ENCODE peak calls at places on chromosome 6, in eight cellular contexts. One of them, this sample, is unnamed.
A peak's percentile ranks its signal among the peaks of the same experiment; 100 is the strongest.

GRCh38 chr6:169289671-169290408 is 36.2 kb upstream of the THBS2 start:
- DNase-seq in cardiac muscle cell: peak; percentile 97
- DNase-seq in fibroblast of lung: peak; percentile 41
- DNase-seq in IMR-90: peak; percentile 51
- DNase-seq in SK-N-SH: no peak
- DNase-seq in body of pancreas: peak; percentile 19
- DNase-seq in A549: no peak
- DNase-seq in uterus: peak; percentile 72
- DNase-seq in this sample: peak; percentile 43

GRCh38 chr6:20532881-20533280 is 1.4 kb upstream of the CDKAL1 start:
- DNase-seq in cardiac muscle cell: no peak
- DNase-seq in fibroblast of lung: no peak
- DNase-seq in IMR-90: no peak
- DNase-seq in SK-N-SH: no peak
- DNase-seq in body of pancreas: no peak
- DNase-seq in A549: no peak
- DNase-seq in uterus: no peak
- DNase-seq in this sample: no peak

GRCh38 chr6:156260792-156261191 is 516.4 kb upstream of the ARID1B start:
- DNase-seq in cardiac muscle cell: no peak
- DNase-seq in fibroblast of lung: no peak
- DNase-seq in IMR-90: no peak
- DNase-seq in SK-N-SH: no peak
- DNase-seq in body of pancreas: no peak
- DNase-seq in A549: no peak
- DNase-seq in uterus: no peak
- DNase-seq in this sample: no peak

GRCh38 chr6:43943099-43943766 is 173.2 kb downstream of the VEGFA start:
- DNase-seq in cardiac muscle cell: no peak
- DNase-seq in fibroblast of lung: no peak
- DNase-seq in IMR-90: no peak
- DNase-seq in SK-N-SH: no peak
- DNase-seq in body of pancreas: no peak
- DNase-seq in A549: no peak
- DNase-seq in uterus: no peak
- DNase-seq in this sample: no peak

GRCh38 chr6:39059496-39060310 is 11.1 kb downstream of the GLP1R start:
- DNase-seq in cardiac muscle cell: no peak
- DNase-seq in fibroblast of lung: no peak
- DNase-seq in IMR-90: no peak
- DNase-seq in SK-N-SH: peak; percentile 86
- DNase-seq in body of pancreas: no peak
- DNase-seq in A549: no peak
- DNase-seq in uterus: no peak
- DNase-seq in this sample: no peak

GRCh38 chr6:89640804-89641203 is 2.3 kb upstream of the LYRM2 start:
- DNase-seq in cardiac muscle cell: no peak
- DNase-seq in fibroblast of lung: no peak
- DNase-seq in IMR-90: peak; percentile 78
- DNase-seq in SK-N-SH: no peak
- DNase-seq in body of pancreas: no peak
- DNase-seq in A549: no peak
- DNase-seq in uterus: no peak
- DNase-seq in this sample: no peak

GRCh38 chr6:33777716-33778474 is 11.0 kb downstream of the LEMD2 start:
- DNase-seq in cardiac muscle cell: no peak
- DNase-seq in fibroblast of lung: no peak
- DNase-seq in IMR-90: no peak
- DNase-seq in SK-N-SH: no peak
- DNase-seq in body of pancreas: no peak
- DNase-seq in A549: no peak
- DNase-seq in uterus: no peak
- DNase-seq in this sample: no peak

GRCh38 chr6:87333591-87334181 is 4.6 kb upstream of the GJB7 start:
- DNase-seq in cardiac muscle cell: peak; percentile 60
- DNase-seq in fibroblast of lung: peak; percentile 13
- DNase-seq in IMR-90: peak; percentile 54
- DNase-seq in SK-N-SH: no peak
- DNase-seq in body of pancreas: no peak
- DNase-seq in A549: no peak
- DNase-seq in uterus: no peak
- DNase-seq in this sample: no peak

GRCh38 chr6:33207569-33208088 is 671 bp upstream of the RING1 start:
- DNase-seq in cardiac muscle cell: peak; percentile 63
- DNase-seq in fibroblast of lung: peak; percentile 57
- DNase-seq in IMR-90: peak; percentile 43
- DNase-seq in SK-N-SH: peak; percentile 81
- DNase-seq in body of pancreas: peak; percentile 57
- DNase-seq in A549: no peak
- DNase-seq in uterus: peak; percentile 60
- DNase-seq in this sample: peak; percentile 54

GRCh38 chr6:40845588-40845987 is 193.4 kb downstream of the UNC5CL start:
- DNase-seq in cardiac muscle cell: peak; percentile 58
- DNase-seq in fibroblast of lung: peak; percentile 42
- DNase-seq in IMR-90: peak; percentile 37
- DNase-seq in SK-N-SH: no peak
- DNase-seq in body of pancreas: peak; percentile 62
- DNase-seq in A549: peak; percentile 15
- DNase-seq in uterus: peak; percentile 15
- DNase-seq in this sample: no peak

GRCh38 chr6:143998686-143999085 is 9.4 kb downstream of the PLAGL1 start:
- DNase-seq in cardiac muscle cell: no peak
- DNase-seq in fibroblast of lung: no peak
- DNase-seq in IMR-90: no peak
- DNase-seq in SK-N-SH: no peak
- DNase-seq in body of pancreas: no peak
- DNase-seq in A549: no peak
- DNase-seq in uterus: no peak
- DNase-seq in this sample: no peak

GRCh38 chr6:151179321-151179720 is 60.4 kb upstream of the AKAP12 start:
- DNase-seq in cardiac muscle cell: peak; percentile 68
- DNase-seq in fibroblast of lung: peak; percentile 75
- DNase-seq in IMR-90: peak; percentile 80
- DNase-seq in SK-N-SH: no peak
- DNase-seq in body of pancreas: no peak
- DNase-seq in A549: no peak
- DNase-seq in uterus: no peak
- DNase-seq in this sample: no peak

GRCh38 chr6:39642300-39642699 is 82.9 kb downstream of the KIF6 start:
- DNase-seq in cardiac muscle cell: no peak
- DNase-seq in fibroblast of lung: no peak
- DNase-seq in IMR-90: no peak
- DNase-seq in SK-N-SH: no peak
- DNase-seq in body of pancreas: no peak
- DNase-seq in A549: no peak
- DNase-seq in uterus: no peak
- DNase-seq in this sample: no peak

GRCh38 chr6:10759312-10759839 is 11.8 kb downstream of the TMEM14B start:
- DNase-seq in cardiac muscle cell: peak; percentile 89
- DNase-seq in fibroblast of lung: peak; percentile 77
- DNase-seq in IMR-90: peak; percentile 96
- DNase-seq in SK-N-SH: peak; percentile 30
- DNase-seq in body of pancreas: no peak
- DNase-seq in A549: peak; percentile 60
- DNase-seq in uterus: no peak
- DNase-seq in this sample: no peak

GRCh38 chr6:71126506-71126905 is 162.1 kb upstream of the OGFRL1 start:
- DNase-seq in cardiac muscle cell: no peak
- DNase-seq in fibroblast of lung: no peak
- DNase-seq in IMR-90: no peak
- DNase-seq in SK-N-SH: no peak
- DNase-seq in body of pancreas: no peak
- DNase-seq in A549: no peak
- DNase-seq in uterus: no peak
- DNase-seq in this sample: no peak

GRCh38 chr6:15234068-15234758 is 11.7 kb upstream of the JARID2 start:
- DNase-seq in cardiac muscle cell: no peak
- DNase-seq in fibroblast of lung: no peak
- DNase-seq in IMR-90: no peak
- DNase-seq in SK-N-SH: no peak
- DNase-seq in body of pancreas: no peak
- DNase-seq in A549: no peak
- DNase-seq in uterus: no peak
- DNase-seq in this sample: no peak

GRCh38 chr6:10248378-10248843 is 166.5 kb downstream of the TFAP2A start:
- DNase-seq in cardiac muscle cell: no peak
- DNase-seq in fibroblast of lung: no peak
- DNase-seq in IMR-90: peak; percentile 2
- DNase-seq in SK-N-SH: no peak
- DNase-seq in body of pancreas: no peak
- DNase-seq in A549: no peak
- DNase-seq in uterus: no peak
- DNase-seq in this sample: no peak

GRCh38 chr6:99619409-99619762 is 12.8 kb downstream of the PRDM13 start:
- DNase-seq in cardiac muscle cell: no peak
- DNase-seq in fibroblast of lung: no peak
- DNase-seq in IMR-90: no peak
- DNase-seq in SK-N-SH: no peak
- DNase-seq in body of pancreas: no peak
- DNase-seq in A549: no peak
- DNase-seq in uterus: no peak
- DNase-seq in this sample: no peak
- H3K4me3 ChIP-seq in cardiac muscle cell: peak overlapping the region; percentile 6
- H3K4me3 ChIP-seq in fibroblast of lung: no peak overlapping the region
- H3K4me3 ChIP-seq in IMR-90: no peak overlapping the region
- H3K4me3 ChIP-seq in SK-N-SH: no peak overlapping the region
- H3K4me3 ChIP-seq in body of pancreas: no peak overlapping the region
- H3K4me3 ChIP-seq in A549: no peak overlapping the region
- H3K4me3 ChIP-seq in uterus: no peak overlapping the region
- H3K4me3 ChIP-seq in this sample: no peak overlapping the region

GRCh38 chr6:36111526-36111925 is 18.8 kb upstream of the MAPK13 start:
- DNase-seq in cardiac muscle cell: no peak
- DNase-seq in fibroblast of lung: no peak
- DNase-seq in IMR-90: no peak
- DNase-seq in SK-N-SH: no peak
- DNase-seq in body of pancreas: no peak
- DNase-seq in A549: no peak
- DNase-seq in uterus: no peak
- DNase-seq in this sample: no peak

GRCh38 chr6:36110863-36111262 is 19.4 kb upstream of the MAPK13 start:
- DNase-seq in cardiac muscle cell: no peak
- DNase-seq in fibroblast of lung: no peak
- DNase-seq in IMR-90: no peak
- DNase-seq in SK-N-SH: peak; percentile 44
- DNase-seq in body of pancreas: no peak
- DNase-seq in A549: no peak
- DNase-seq in uterus: no peak
- DNase-seq in this sample: no peak

GRCh38 chr6:36113701-36114100 is 16.6 kb upstream of the MAPK13 start:
- DNase-seq in cardiac muscle cell: no peak
- DNase-seq in fibroblast of lung: no peak
- DNase-seq in IMR-90: no peak
- DNase-seq in SK-N-SH: no peak
- DNase-seq in body of pancreas: no peak
- DNase-seq in A549: no peak
- DNase-seq in uterus: no peak
- DNase-seq in this sample: no peak

GRCh38 chr6:36114798-36115408 is 15.4 kb upstream of the MAPK13 start:
- DNase-seq in cardiac muscle cell: no peak
- DNase-seq in fibroblast of lung: no peak
- DNase-seq in IMR-90: no peak
- DNase-seq in SK-N-SH: no peak
- DNase-seq in body of pancreas: no peak
- DNase-seq in A549: no peak
- DNase-seq in uterus: no peak
- DNase-seq in this sample: no peak

DNA sequence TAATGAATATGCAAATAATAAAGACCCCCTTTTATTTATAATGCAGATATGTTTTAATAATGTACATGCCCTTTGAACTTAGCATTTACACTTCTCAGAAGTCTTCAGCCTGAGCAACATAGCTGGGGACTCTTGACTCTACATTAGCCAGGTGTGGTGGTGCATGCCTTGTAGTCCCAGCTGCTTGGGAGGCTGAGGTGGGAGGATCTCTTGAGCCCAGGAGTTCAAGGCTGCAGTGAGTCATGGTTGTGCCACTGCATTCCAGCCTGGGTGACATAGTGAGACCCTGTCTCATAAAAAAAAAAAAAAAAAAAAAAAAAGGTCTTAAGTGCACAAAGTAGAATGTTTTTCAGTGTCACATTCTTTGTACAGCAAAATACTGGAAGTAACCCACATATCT is 17.3 kb upstream of the MAPK13 start:
- DNase-seq in cardiac muscle cell: no peak
- DNase-seq in fibroblast of lung: no peak
- DNase-seq in IMR-90: no peak
- DNase-seq in SK-N-SH: no peak
- DNase-seq in body of pancreas: no peak
- DNase-seq in A549: no peak
- DNase-seq in uterus: no peak
- DNase-seq in this sample: no peak
- H3K4me1 ChIP-seq in cardiac muscle cell: peaks cover 22% of the 10 kb centered on the region
- H3K4me1 ChIP-seq in fibroblast of lung: no peaks in the 10 kb centered on the region
- H3K4me1 ChIP-seq in IMR-90: no peaks in the 10 kb centered on the region
- H3K4me1 ChIP-seq in SK-N-SH: no peaks in the 10 kb centered on the region
- H3K4me1 ChIP-seq in body of pancreas: no peaks in the 10 kb centered on the region
- H3K4me1 ChIP-seq in A549: no peaks in the 10 kb centered on the region
- H3K4me1 ChIP-seq in uterus: no peaks in the 10 kb centered on the region
- H3K4me1 ChIP-seq in this sample: no peaks in the 10 kb centered on the region

GRCh38 chr6:28446818-28447511 is 3.7 kb upstream of the ZSCAN23 start:
- DNase-seq in cardiac muscle cell: peak; percentile 11
- DNase-seq in fibroblast of lung: peak; percentile 13
- DNase-seq in IMR-90: peak; percentile 6
- DNase-seq in SK-N-SH: peak; percentile 60
- DNase-seq in body of pancreas: no peak
- DNase-seq in A549: no peak
- DNase-seq in uterus: no peak
- DNase-seq in this sample: no peak

GRCh38 chr6:28449056-28449455 is 5.8 kb upstream of the ZSCAN23 start:
- DNase-seq in cardiac muscle cell: no peak
- DNase-seq in fibroblast of lung: no peak
- DNase-seq in IMR-90: no peak
- DNase-seq in SK-N-SH: no peak
- DNase-seq in body of pancreas: no peak
- DNase-seq in A549: no peak
- DNase-seq in uterus: no peak
- DNase-seq in this sample: no peak

GRCh38 chr6:28443112-28443773 is at the start of gene ZSCAN23:
- DNase-seq in cardiac muscle cell: peak; percentile 92
- DNase-seq in fibroblast of lung: peak; percentile 90
- DNase-seq in IMR-90: peak; percentile 92
- DNase-seq in SK-N-SH: peak; percentile 83
- DNase-seq in body of pancreas: peak; percentile 79
- DNase-seq in A549: no peak
- DNase-seq in uterus: peak; percentile 79
- DNase-seq in this sample: peak; percentile 14
- TF ChIP-seq CTCF in cardiac muscle cell: no peak
- TF ChIP-seq CTCF in fibroblast of lung: no peak
- TF ChIP-seq CTCF in IMR-90: no peak
- TF ChIP-seq CTCF in SK-N-SH: no peak
- TF ChIP-seq CTCF in body of pancreas: no peak
- TF ChIP-seq CTCF in A549: no peak
- TF ChIP-seq CTCF in uterus: no peak
- TF ChIP-seq CTCF in this sample: no peak

DNA sequence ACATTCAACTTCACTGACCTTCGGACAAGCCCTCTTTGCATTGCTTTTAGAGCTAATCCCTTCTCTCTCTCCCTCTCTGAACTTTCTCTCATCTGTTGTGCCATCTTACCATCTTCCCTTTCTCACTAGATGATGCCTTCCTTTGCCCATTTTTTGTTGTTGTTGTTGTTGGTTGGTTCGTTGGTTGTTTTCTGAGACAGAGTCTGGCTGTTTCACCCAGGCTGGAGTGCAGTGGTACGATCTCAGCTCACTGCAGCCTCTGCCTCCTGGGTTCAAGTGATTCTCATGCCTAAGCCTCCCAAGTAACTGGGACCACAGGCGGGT is 18.8 kb downstream of the MAP3K5 start:
- DNase-seq in cardiac muscle cell: no peak
- DNase-seq in fibroblast of lung: no peak
- DNase-seq in IMR-90: no peak
- DNase-seq in SK-N-SH: no peak
- DNase-seq in body of pancreas: no peak
- DNase-seq in A549: no peak
- DNase-seq in uterus: no peak
- DNase-seq in this sample: no peak
- H3K4me3 ChIP-seq in cardiac muscle cell: no peak overlapping the region
- H3K4me3 ChIP-seq in fibroblast of lung: no peak overlapping the region
- H3K4me3 ChIP-seq in IMR-90: no peak overlapping the region
- H3K4me3 ChIP-seq in SK-N-SH: no peak overlapping the region
- H3K4me3 ChIP-seq in body of pancreas: no peak overlapping the region
- H3K4me3 ChIP-seq in A549: no peak overlapping the region
- H3K4me3 ChIP-seq in uterus: no peak overlapping the region
- H3K4me3 ChIP-seq in this sample: no peak overlapping the region

This sample was measured in tibial nerve.